ENCODE peak calls at places on chromosomes 11 and 22, in five cellular contexts. One of them, this sample, is unnamed.

GRCh38 chr22:27317961-27318360 is 483.6 kb downstream of the MN1 start:
- DNase-seq in K562: no peak
- DNase-seq in HepG2: no peak
- DNase-seq in SK-N-SH: no peak
- DNase-seq in GM12878: no peak
- DNase-seq in this sample: no peak

GRCh38 chr11:126459691-126460404 is 104.4 kb downstream of the ST3GAL4 start:
- DNase-seq in K562: no peak
- DNase-seq in HepG2: no peak
- DNase-seq in SK-N-SH: no peak
- DNase-seq in GM12878: no peak
- DNase-seq in this sample: no peak

GRCh38 chr11:74683941-74684481 is 47.2 kb downstream of the CHRDL2 start:
- DNase-seq in K562: no peak
- DNase-seq in HepG2: no peak
- DNase-seq in SK-N-SH: no peak
- DNase-seq in GM12878: no peak
- DNase-seq in this sample: no peak

GRCh38 chr11:11115475-11115874 is 237.6 kb downstream of the CSNK2A3 start:
- DNase-seq in K562: no peak
- DNase-seq in HepG2: no peak
- DNase-seq in SK-N-SH: no peak
- DNase-seq in GM12878: no peak
- DNase-seq in this sample: no peak

GRCh38 chr11:118086913-118087768 is at the start of gene SMIM35:
- DNase-seq in K562: no peak
- DNase-seq in HepG2: no peak
- DNase-seq in SK-N-SH: no peak
- DNase-seq in GM12878: no peak
- DNase-seq in this sample: no peak

GRCh38 chr11:46666982-46667590 is 33.3 kb downstream of the ARHGAP1 start:
- DNase-seq in K562: no peak
- DNase-seq in HepG2: no peak
- DNase-seq in SK-N-SH: no peak
- DNase-seq in GM12878: no peak
- DNase-seq in this sample: no peak

GRCh38 chr11:46006418-46007070 is 84.1 kb downstream of the LARGE2 start:
- DNase-seq in K562: peak; percentile 87
- DNase-seq in HepG2: peak; percentile 71
- DNase-seq in SK-N-SH: peak; percentile 65
- DNase-seq in GM12878: peak; percentile 37
- DNase-seq in this sample: peak; percentile 67

GRCh38 chr22:38220653-38221386 is 19.0 kb downstream of the MAFF start:
- DNase-seq in K562: no peak
- DNase-seq in HepG2: no peak
- DNase-seq in SK-N-SH: no peak
- DNase-seq in GM12878: no peak
- DNase-seq in this sample: no peak

GRCh38 chr22:46967445-46968358 is 205.3 kb downstream of the TBC1D22A start:
- DNase-seq in K562: no peak
- DNase-seq in HepG2: no peak
- DNase-seq in SK-N-SH: no peak
- DNase-seq in GM12878: no peak
- DNase-seq in this sample: no peak

GRCh38 chr11:15912825-15913224 is 443.5 kb downstream of the SOX6 start:
- DNase-seq in K562: no peak
- DNase-seq in HepG2: no peak
- DNase-seq in SK-N-SH: no peak
- DNase-seq in GM12878: no peak
- DNase-seq in this sample: no peak

GRCh38 chr22:48253573-48253972 is 1491.1 kb downstream of the TBC1D22A start:
- DNase-seq in K562: no peak
- DNase-seq in HepG2: no peak
- DNase-seq in SK-N-SH: no peak
- DNase-seq in GM12878: no peak
- DNase-seq in this sample: no peak

GRCh38 chr11:68150029-68150428 is 28.8 kb upstream of the CHKA start:
- DNase-seq in K562: peak; percentile 76
- DNase-seq in HepG2: peak; percentile 46
- DNase-seq in SK-N-SH: no peak
- DNase-seq in GM12878: no peak
- DNase-seq in this sample: no peak

GRCh38 chr11:1852885-1853284 is at the start of gene LSP1:
- DNase-seq in K562: no peak
- DNase-seq in HepG2: no peak
- DNase-seq in SK-N-SH: no peak
- DNase-seq in GM12878: peak; percentile 92
- DNase-seq in this sample: no peak

GRCh38 chr11:118067006-118067405 is 9.9 kb upstream of the TMPRSS4 start:
- DNase-seq in K562: no peak
- DNase-seq in HepG2: no peak
- DNase-seq in SK-N-SH: no peak
- DNase-seq in GM12878: no peak
- DNase-seq in this sample: no peak

GRCh38 chr22:21711851-21712250 is 23.7 kb downstream of the YPEL1 start:
- DNase-seq in K562: no peak
- DNase-seq in HepG2: no peak
- DNase-seq in SK-N-SH: no peak
- DNase-seq in GM12878: no peak
- DNase-seq in this sample: no peak

GRCh38 chr11:10385696-10386095 is 69.4 kb upstream of the AMPD3 start:
- DNase-seq in K562: no peak
- DNase-seq in HepG2: no peak
- DNase-seq in SK-N-SH: no peak
- DNase-seq in GM12878: no peak
- DNase-seq in this sample: no peak

GRCh38 chr11:121451982-121452608 is at the start of gene SORL1:
- DNase-seq in K562: peak; percentile 19
- DNase-seq in HepG2: peak; percentile 62
- DNase-seq in SK-N-SH: peak; percentile 93
- DNase-seq in GM12878: no peak
- DNase-seq in this sample: peak; percentile 86

GRCh38 chr11:46402957-46403902 is 11.7 kb upstream of the CHRM4 start:
- DNase-seq in K562: no peak
- DNase-seq in HepG2: no peak
- DNase-seq in SK-N-SH: peak; percentile 9
- DNase-seq in GM12878: no peak
- DNase-seq in this sample: no peak

GRCh38 chr22:40541300-40541699 is 95.2 kb downstream of the MRTFA start:
- DNase-seq in K562: no peak
- DNase-seq in HepG2: no peak
- DNase-seq in SK-N-SH: no peak
- DNase-seq in GM12878: peak; percentile 54
- DNase-seq in this sample: peak; percentile 12

GRCh38 chr11:77096591-77097019 is 6.0 kb upstream of the OMP start:
- DNase-seq in K562: no peak
- DNase-seq in HepG2: no peak
- DNase-seq in SK-N-SH: no peak
- DNase-seq in GM12878: no peak
- DNase-seq in this sample: no peak

GRCh38 chr11:69044111-69045013 is 4.4 kb upstream of the TPCN2 start:
- DNase-seq in K562: peak; percentile 33
- DNase-seq in HepG2: peak; percentile 68
- DNase-seq in SK-N-SH: peak; percentile 77
- DNase-seq in GM12878: no peak
- DNase-seq in this sample: peak; percentile 31

GRCh38 chr11:116547571-116547970 is 225.2 kb downstream of the BUD13 start:
- DNase-seq in K562: no peak
- DNase-seq in HepG2: no peak
- DNase-seq in SK-N-SH: no peak
- DNase-seq in GM12878: no peak
- DNase-seq in this sample: no peak

GRCh38 chr11:1925373-1926155 is 6.1 kb downstream of the TNNT3 start:
- DNase-seq in K562: no peak
- DNase-seq in HepG2: no peak
- DNase-seq in SK-N-SH: peak; percentile 36
- DNase-seq in GM12878: no peak
- DNase-seq in this sample: no peak

GRCh38 chr11:126189109-126189929 is 22.1 kb downstream of the RPUSD4 start:
- DNase-seq in K562: no peak
- DNase-seq in HepG2: peak; percentile 94
- DNase-seq in SK-N-SH: no peak
- DNase-seq in GM12878: peak; percentile 52
- DNase-seq in this sample: no peak

GRCh38 chr11:125167954-125168821 is 3.6 kb downstream of the PKNOX2 start:
- DNase-seq in K562: no peak
- DNase-seq in HepG2: no peak
- DNase-seq in SK-N-SH: no peak
- DNase-seq in GM12878: no peak
- DNase-seq in this sample: no peak

GRCh38 chr11:131773626-131774025 is 403.2 kb downstream of the NTM start:
- DNase-seq in K562: no peak
- DNase-seq in HepG2: no peak
- DNase-seq in SK-N-SH: no peak
- DNase-seq in GM12878: no peak
- DNase-seq in this sample: no peak

GRCh38 chr11:104451193-104451592 is 287.2 kb upstream of the PDGFD start:
- DNase-seq in K562: no peak
- DNase-seq in HepG2: no peak
- DNase-seq in SK-N-SH: no peak
- DNase-seq in GM12878: no peak
- DNase-seq in this sample: no peak

DNA sequence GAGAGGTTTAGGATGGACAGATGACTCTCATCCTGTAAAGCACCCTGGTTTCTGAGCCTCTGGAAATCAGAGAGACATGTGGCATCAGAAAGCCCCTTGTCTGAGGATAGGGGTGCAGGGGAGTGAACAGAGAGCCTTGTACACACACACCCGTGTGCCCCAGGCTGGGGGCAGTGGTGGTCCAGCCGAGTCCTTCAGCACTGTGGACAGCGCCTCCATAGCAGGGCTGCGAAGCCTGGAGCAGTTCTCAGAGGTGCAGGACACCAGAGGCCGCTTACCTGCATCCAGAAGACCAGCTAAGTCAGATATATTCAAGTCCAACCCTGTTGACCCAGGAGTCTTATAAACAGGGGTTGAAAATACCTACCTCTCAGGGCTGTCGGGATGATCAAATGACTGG is 11.5 kb upstream of the IGSF9B start:
- DNase-seq in K562: peak; percentile 4
- DNase-seq in HepG2: no peak
- DNase-seq in SK-N-SH: no peak
- DNase-seq in GM12878: no peak
- DNase-seq in this sample: no peak
- TF ChIP-seq FOXM1 in K562: no peak
- TF ChIP-seq FOXM1 in HepG2: no peak
- TF ChIP-seq FOXM1 in SK-N-SH: no peak
- TF ChIP-seq FOXM1 in GM12878: no peak
- TF ChIP-seq FOXM1 in this sample: no peak

DNA sequence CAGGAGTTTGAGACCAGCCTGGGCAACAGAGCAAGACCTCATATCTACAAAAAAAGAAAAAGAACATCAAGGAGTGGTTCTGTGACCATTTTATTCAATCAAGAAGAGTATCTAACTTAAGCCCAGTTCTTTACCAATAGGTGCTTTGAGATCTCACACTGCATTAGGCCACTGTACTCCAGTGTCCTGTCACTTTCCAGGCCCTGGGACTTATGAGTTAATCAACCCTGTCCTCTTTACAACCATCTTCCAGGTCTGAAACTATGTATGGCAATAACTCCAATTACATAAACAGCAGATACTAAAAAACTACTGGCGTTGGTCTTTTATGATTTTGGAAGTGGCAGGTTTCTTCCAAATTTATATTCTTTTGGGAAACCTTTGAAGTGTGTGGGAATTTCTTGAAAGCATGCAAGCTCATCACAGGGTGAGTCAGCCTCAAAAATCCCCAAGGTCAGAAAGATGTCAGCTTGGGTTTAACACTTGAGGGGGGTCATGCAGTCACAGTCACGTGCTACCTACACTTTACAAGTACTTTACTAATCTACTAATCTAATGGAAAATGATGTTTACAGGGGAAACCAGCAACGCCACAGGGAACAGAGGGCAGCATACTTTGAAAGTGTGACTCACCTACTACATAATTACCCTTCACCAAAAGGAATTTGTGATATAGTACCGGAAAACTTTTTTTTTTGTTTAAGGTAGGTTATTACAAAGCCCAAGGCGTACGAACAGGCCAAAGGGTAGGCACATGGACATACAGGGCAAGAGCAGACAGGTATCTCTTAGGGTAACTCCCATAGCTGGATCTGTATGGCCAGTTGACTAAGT is 15.6 kb downstream of the PISD start:
- DNase-seq in K562: peak; percentile 26
- DNase-seq in HepG2: peak; percentile 87
- DNase-seq in SK-N-SH: no peak
- DNase-seq in GM12878: no peak
- DNase-seq in this sample: peak; percentile 17
- TF ChIP-seq FOXM1 in K562: no peak
- TF ChIP-seq FOXM1 in HepG2: no peak
- TF ChIP-seq FOXM1 in SK-N-SH: no peak
- TF ChIP-seq FOXM1 in GM12878: peak; percentile 45
- TF ChIP-seq FOXM1 in this sample: no peak

DNA sequence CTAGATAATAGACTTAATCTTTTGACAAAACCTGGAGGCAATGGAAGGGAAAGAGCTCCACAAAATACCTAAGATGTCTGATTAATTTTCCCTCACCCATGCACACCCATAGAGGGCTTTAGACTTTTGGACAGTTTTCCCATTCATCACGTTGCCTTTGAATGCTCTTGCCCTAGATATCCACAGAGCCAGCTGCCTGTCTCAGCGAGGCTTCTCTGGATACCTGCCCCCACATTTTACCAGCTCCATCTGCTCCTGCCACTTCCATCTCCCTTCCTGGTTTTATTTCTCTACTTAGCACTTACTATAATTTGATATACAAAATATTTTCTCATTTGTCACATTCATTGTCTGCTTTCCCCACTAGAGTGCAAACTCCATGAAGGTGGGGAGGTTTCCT is 136.8 kb downstream of the FDX1 start:
- DNase-seq in K562: no peak
- DNase-seq in HepG2: no peak
- DNase-seq in SK-N-SH: no peak
- DNase-seq in GM12878: no peak
- DNase-seq in this sample: no peak
- TF ChIP-seq FOXM1 in K562: no peak
- TF ChIP-seq FOXM1 in HepG2: no peak
- TF ChIP-seq FOXM1 in SK-N-SH: no peak
- TF ChIP-seq FOXM1 in GM12878: no peak
- TF ChIP-seq FOXM1 in this sample: no peak

DNA sequence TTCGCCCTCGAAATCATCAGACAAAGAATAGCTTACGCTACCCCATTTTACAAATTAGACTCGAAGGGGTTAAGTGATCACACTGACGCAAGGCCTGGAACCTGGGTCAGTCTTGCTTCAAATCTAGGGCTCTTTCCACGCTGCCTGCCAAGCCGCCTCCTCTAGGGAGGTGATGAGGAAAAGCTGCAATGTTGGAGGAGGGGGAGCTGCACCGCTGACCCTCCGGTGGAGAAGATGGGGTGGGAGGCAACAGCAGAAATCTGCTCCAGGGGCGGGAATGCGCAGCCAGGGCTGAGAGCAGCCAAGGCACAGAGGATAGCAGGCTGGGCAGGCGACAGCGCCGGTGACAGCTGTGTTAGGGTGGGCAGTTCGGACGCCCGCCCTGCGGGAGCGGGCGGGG is 595 bp downstream of the SYVN1 start:
- DNase-seq in K562: no peak
- DNase-seq in HepG2: no peak
- DNase-seq in SK-N-SH: no peak
- DNase-seq in GM12878: no peak
- DNase-seq in this sample: no peak
- TF ChIP-seq FOXM1 in K562: no peak
- TF ChIP-seq FOXM1 in HepG2: no peak
- TF ChIP-seq FOXM1 in SK-N-SH: no peak
- TF ChIP-seq FOXM1 in GM12878: no peak
- TF ChIP-seq FOXM1 in this sample: no peak

This sample was measured in HEK293T.